ENCODE peak calls at places on chromosomes 1 and 21, in nine cellular contexts. One of them, this sample, is unnamed.

GRCh38 chr1:118866330-118866729 is 121.8 kb downstream of the TBX15 start:
- DNase-seq in ovary: no peak
- DNase-seq in K562: peak; percentile 5
- DNase-seq in suprapubic skin: no peak
- DNase-seq in stomach: no peak
- DNase-seq in transverse colon: no peak
- DNase-seq in body of pancreas: no peak
- DNase-seq in A549: no peak
- DNase-seq in IMR-90: no peak
- DNase-seq in this sample: no peak

GRCh38 chr1:167562697-167563096 is 9.1 kb upstream of the CREG1 start:
- DNase-seq in ovary: no peak
- DNase-seq in K562: no peak
- DNase-seq in suprapubic skin: no peak
- DNase-seq in stomach: no peak
- DNase-seq in transverse colon: no peak
- DNase-seq in body of pancreas: no peak
- DNase-seq in A549: no peak
- DNase-seq in IMR-90: peak; percentile 23
- DNase-seq in this sample: no peak

GRCh38 chr21:26637346-26637745 is 64.3 kb upstream of the CYYR1 start:
- DNase-seq in ovary: no peak
- DNase-seq in K562: no peak
- DNase-seq in suprapubic skin: no peak
- DNase-seq in stomach: no peak
- DNase-seq in transverse colon: no peak
- DNase-seq in body of pancreas: no peak
- DNase-seq in A549: no peak
- DNase-seq in IMR-90: no peak
- DNase-seq in this sample: no peak

GRCh38 chr1:103108525-103109150 is 316 bp upstream of the COL11A1 start:
- DNase-seq in ovary: peak; percentile 38
- DNase-seq in K562: no peak
- DNase-seq in suprapubic skin: no peak
- DNase-seq in stomach: no peak
- DNase-seq in transverse colon: no peak
- DNase-seq in body of pancreas: no peak
- DNase-seq in A549: no peak
- DNase-seq in IMR-90: no peak
- DNase-seq in this sample: no peak

GRCh38 chr1:168972225-168972624 is 134.3 kb upstream of the ATP1B1 start:
- DNase-seq in ovary: no peak
- DNase-seq in K562: no peak
- DNase-seq in suprapubic skin: no peak
- DNase-seq in stomach: no peak
- DNase-seq in transverse colon: no peak
- DNase-seq in body of pancreas: no peak
- DNase-seq in A549: no peak
- DNase-seq in IMR-90: no peak
- DNase-seq in this sample: no peak

GRCh38 chr21:36388835-36389234 is 3.6 kb downstream of the CHAF1B start:
- DNase-seq in ovary: no peak
- DNase-seq in K562: no peak
- DNase-seq in suprapubic skin: peak; percentile 64
- DNase-seq in stomach: no peak
- DNase-seq in transverse colon: no peak
- DNase-seq in body of pancreas: peak; percentile 55
- DNase-seq in A549: no peak
- DNase-seq in IMR-90: peak; percentile 54
- DNase-seq in this sample: no peak

GRCh38 chr1:78223417-78224215 is 177.8 kb downstream of the GIPC2 start:
- DNase-seq in ovary: no peak
- DNase-seq in K562: no peak
- DNase-seq in suprapubic skin: no peak
- DNase-seq in stomach: no peak
- DNase-seq in transverse colon: no peak
- DNase-seq in body of pancreas: peak; percentile 73
- DNase-seq in A549: no peak
- DNase-seq in IMR-90: peak; percentile 64
- DNase-seq in this sample: no peak

GRCh38 chr1:238252033-238252802 is 361.5 kb upstream of the ZP4 start:
- DNase-seq in ovary: peak; percentile 41
- DNase-seq in K562: peak; percentile 27
- DNase-seq in suprapubic skin: no peak
- DNase-seq in stomach: peak; percentile 68
- DNase-seq in transverse colon: peak; percentile 47
- DNase-seq in body of pancreas: peak; percentile 80
- DNase-seq in A549: peak; percentile 10
- DNase-seq in IMR-90: peak; percentile 33
- DNase-seq in this sample: no peak

GRCh38 chr1:54474500-54475235 is 68.5 kb upstream of the SSBP3 start:
- DNase-seq in ovary: peak; percentile 72
- DNase-seq in K562: peak; percentile 50
- DNase-seq in suprapubic skin: no peak
- DNase-seq in stomach: no peak
- DNase-seq in transverse colon: peak; percentile 47
- DNase-seq in body of pancreas: no peak
- DNase-seq in A549: no peak
- DNase-seq in IMR-90: no peak
- DNase-seq in this sample: no peak

GRCh38 chr1:47984175-47984789 is 12.9 kb downstream of the TRABD2B start:
- DNase-seq in ovary: no peak
- DNase-seq in K562: no peak
- DNase-seq in suprapubic skin: no peak
- DNase-seq in stomach: no peak
- DNase-seq in transverse colon: no peak
- DNase-seq in body of pancreas: no peak
- DNase-seq in A549: no peak
- DNase-seq in IMR-90: no peak
- DNase-seq in this sample: no peak

GRCh38 chr1:229102741-229103480 is 168.0 kb upstream of the RAB4A start:
- DNase-seq in ovary: no peak
- DNase-seq in K562: no peak
- DNase-seq in suprapubic skin: no peak
- DNase-seq in stomach: no peak
- DNase-seq in transverse colon: no peak
- DNase-seq in body of pancreas: no peak
- DNase-seq in A549: no peak
- DNase-seq in IMR-90: no peak
- DNase-seq in this sample: no peak

GRCh38 chr1:52707927-52708655 is 9.9 kb upstream of the COA7 start:
- DNase-seq in ovary: no peak
- DNase-seq in K562: no peak
- DNase-seq in suprapubic skin: no peak
- DNase-seq in stomach: no peak
- DNase-seq in transverse colon: no peak
- DNase-seq in body of pancreas: peak; percentile 38
- DNase-seq in A549: peak; percentile 19
- DNase-seq in IMR-90: peak; percentile 84
- DNase-seq in this sample: no peak

GRCh38 chr1:217230412-217230811 is 400.5 kb downstream of the GPATCH2 start:
- DNase-seq in ovary: no peak
- DNase-seq in K562: no peak
- DNase-seq in suprapubic skin: no peak
- DNase-seq in stomach: no peak
- DNase-seq in transverse colon: no peak
- DNase-seq in body of pancreas: no peak
- DNase-seq in A549: no peak
- DNase-seq in IMR-90: no peak
- DNase-seq in this sample: no peak

GRCh38 chr1:8059161-8059622 is 33.1 kb upstream of the ERRFI1 start:
- DNase-seq in ovary: no peak
- DNase-seq in K562: no peak
- DNase-seq in suprapubic skin: no peak
- DNase-seq in stomach: no peak
- DNase-seq in transverse colon: no peak
- DNase-seq in body of pancreas: no peak
- DNase-seq in A549: no peak
- DNase-seq in IMR-90: peak; percentile 75
- DNase-seq in this sample: no peak

GRCh38 chr1:226738995-226739695 is at the start of gene ITPKB:
- DNase-seq in ovary: peak; percentile 61
- DNase-seq in K562: no peak
- DNase-seq in suprapubic skin: no peak
- DNase-seq in stomach: peak; percentile 56
- DNase-seq in transverse colon: peak; percentile 71
- DNase-seq in body of pancreas: peak; percentile 73
- DNase-seq in A549: no peak
- DNase-seq in IMR-90: peak; percentile 65
- DNase-seq in this sample: no peak

GRCh38 chr21:45555557-45556301 is 13.5 kb upstream of the SLC19A1 start:
- DNase-seq in ovary: peak; percentile 83
- DNase-seq in K562: peak; percentile 91
- DNase-seq in suprapubic skin: peak; percentile 90
- DNase-seq in stomach: peak; percentile 89
- DNase-seq in transverse colon: peak; percentile 89
- DNase-seq in body of pancreas: peak; percentile 80
- DNase-seq in A549: peak; percentile 92
- DNase-seq in IMR-90: peak; percentile 86
- DNase-seq in this sample: peak; percentile 96
- TF ChIP-seq POLR2A in ovary: peak; percentile 21
- TF ChIP-seq POLR2A in K562: peak; percentile 59
- TF ChIP-seq POLR2A in suprapubic skin: no peak
- TF ChIP-seq POLR2A in stomach: no peak
- TF ChIP-seq POLR2A in transverse colon: no peak
- TF ChIP-seq POLR2A in body of pancreas: peak; percentile 57
- TF ChIP-seq POLR2A in A549: peak; percentile 18
- TF ChIP-seq POLR2A in IMR-90: peak; percentile 11
- TF ChIP-seq POLR2A in this sample: no peak

GRCh38 chr1:155250633-155251449 is 4.4 kb downstream of the ENTREP3 start:
- DNase-seq in ovary: peak; percentile 90
- DNase-seq in K562: peak; percentile 97
- DNase-seq in suprapubic skin: peak; percentile 94
- DNase-seq in stomach: peak; percentile 94
- DNase-seq in transverse colon: peak; percentile 95
- DNase-seq in body of pancreas: peak; percentile 94
- DNase-seq in A549: peak; percentile 98
- DNase-seq in IMR-90: peak; percentile 85
- DNase-seq in this sample: peak; percentile 98
- TF ChIP-seq POLR2A in ovary: no peak
- TF ChIP-seq POLR2A in K562: no peak
- TF ChIP-seq POLR2A in suprapubic skin: no peak
- TF ChIP-seq POLR2A in stomach: no peak
- TF ChIP-seq POLR2A in transverse colon: no peak
- TF ChIP-seq POLR2A in body of pancreas: no peak
- TF ChIP-seq POLR2A in A549: no peak
- TF ChIP-seq POLR2A in IMR-90: peak; percentile 34
- TF ChIP-seq POLR2A in this sample: no peak

DNA sequence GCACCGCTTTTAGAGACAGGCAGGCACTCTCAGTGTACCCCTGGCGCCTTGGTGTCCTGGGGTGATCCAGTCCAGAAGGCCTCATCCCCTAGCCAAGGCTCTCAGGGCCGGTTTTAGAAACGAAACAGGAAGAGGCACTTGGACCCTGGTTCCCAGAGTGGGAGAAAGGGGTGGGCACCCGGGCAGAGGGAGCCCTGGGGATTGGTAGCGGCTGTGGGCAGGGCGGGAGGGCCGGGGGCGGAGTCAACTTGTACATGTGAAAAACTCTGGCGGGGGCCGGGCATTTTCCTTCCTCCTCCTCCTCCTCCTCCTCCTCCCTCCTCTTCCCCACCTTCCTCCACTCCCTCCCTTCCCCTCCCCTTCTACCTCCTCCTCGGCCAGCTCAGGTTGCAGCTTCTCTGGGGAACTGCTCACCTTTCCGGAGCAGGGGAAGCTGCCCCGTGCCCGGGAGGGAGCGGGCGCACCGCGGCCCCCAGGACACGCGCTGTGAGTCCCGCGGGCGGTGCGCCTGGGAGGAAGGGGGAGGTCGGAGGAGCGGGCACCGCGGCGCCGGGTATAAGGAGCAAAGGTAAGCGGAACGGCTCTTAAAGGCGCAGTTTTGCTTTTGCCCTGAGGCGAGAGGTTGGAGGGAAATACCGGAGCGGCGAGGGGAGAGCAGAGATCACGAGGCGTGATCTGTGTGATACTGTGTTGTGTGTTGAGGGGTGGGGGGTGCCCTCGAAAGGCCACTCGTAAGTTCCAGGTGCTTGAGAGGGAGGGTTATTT is at the start of gene CDK18:
- DNase-seq in ovary: peak; percentile 76
- DNase-seq in K562: no peak
- DNase-seq in suprapubic skin: peak; percentile 88
- DNase-seq in stomach: peak; percentile 92
- DNase-seq in transverse colon: peak; percentile 91
- DNase-seq in body of pancreas: peak; percentile 93
- DNase-seq in A549: peak; percentile 83
- DNase-seq in IMR-90: no peak
- DNase-seq in this sample: no peak
- TF ChIP-seq POLR2A in ovary: no peak
- TF ChIP-seq POLR2A in K562: no peak
- TF ChIP-seq POLR2A in suprapubic skin: no peak
- TF ChIP-seq POLR2A in stomach: no peak
- TF ChIP-seq POLR2A in transverse colon: no peak
- TF ChIP-seq POLR2A in body of pancreas: peak; percentile 22
- TF ChIP-seq POLR2A in A549: no peak
- TF ChIP-seq POLR2A in IMR-90: no peak
- TF ChIP-seq POLR2A in this sample: no peak

GRCh38 chr1:18049228-18049627 is 58.4 kb upstream of the IGSF21 start:
- DNase-seq in ovary: no peak
- DNase-seq in K562: no peak
- DNase-seq in suprapubic skin: no peak
- DNase-seq in stomach: no peak
- DNase-seq in transverse colon: no peak
- DNase-seq in body of pancreas: no peak
- DNase-seq in A549: no peak
- DNase-seq in IMR-90: no peak
- DNase-seq in this sample: no peak

GRCh38 chr1:18047122-18047521 is 60.5 kb upstream of the IGSF21 start:
- DNase-seq in ovary: no peak
- DNase-seq in K562: no peak
- DNase-seq in suprapubic skin: no peak
- DNase-seq in stomach: no peak
- DNase-seq in transverse colon: no peak
- DNase-seq in body of pancreas: no peak
- DNase-seq in A549: no peak
- DNase-seq in IMR-90: no peak
- DNase-seq in this sample: no peak

GRCh38 chr1:18045206-18045605 is 62.4 kb upstream of the IGSF21 start:
- DNase-seq in ovary: no peak
- DNase-seq in K562: no peak
- DNase-seq in suprapubic skin: no peak
- DNase-seq in stomach: no peak
- DNase-seq in transverse colon: no peak
- DNase-seq in body of pancreas: no peak
- DNase-seq in A549: no peak
- DNase-seq in IMR-90: no peak
- DNase-seq in this sample: no peak

GRCh38 chr1:18041685-18042355 is 65.8 kb upstream of the IGSF21 start:
- DNase-seq in ovary: no peak
- DNase-seq in K562: no peak
- DNase-seq in suprapubic skin: no peak
- DNase-seq in stomach: no peak
- DNase-seq in transverse colon: no peak
- DNase-seq in body of pancreas: no peak
- DNase-seq in A549: no peak
- DNase-seq in IMR-90: no peak
- DNase-seq in this sample: no peak

DNA sequence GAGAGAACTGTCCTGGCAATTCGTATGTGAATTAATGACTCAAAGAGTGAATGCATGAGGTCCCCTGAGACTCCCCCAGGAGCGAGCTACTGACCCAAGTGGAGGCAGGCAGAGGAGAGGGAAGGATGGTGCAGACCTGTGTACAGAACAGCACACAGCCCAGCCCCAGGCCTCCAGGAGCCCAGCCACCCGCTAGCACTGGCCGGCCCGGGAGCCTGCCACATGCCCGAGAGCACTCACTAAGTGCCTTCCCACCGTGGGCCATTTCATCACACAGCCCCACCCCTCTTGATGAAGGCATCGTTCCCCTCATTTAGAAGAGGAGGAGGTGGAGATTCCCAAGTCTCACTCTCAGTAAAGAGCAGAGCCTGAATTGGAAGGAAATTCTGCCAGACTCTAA is 61.9 kb upstream of the IGSF21 start:
- DNase-seq in ovary: no peak
- DNase-seq in K562: no peak
- DNase-seq in suprapubic skin: no peak
- DNase-seq in stomach: no peak
- DNase-seq in transverse colon: no peak
- DNase-seq in body of pancreas: no peak
- DNase-seq in A549: no peak
- DNase-seq in IMR-90: no peak
- DNase-seq in this sample: no peak
- TF ChIP-seq POLR2A in ovary: no peak
- TF ChIP-seq POLR2A in K562: no peak
- TF ChIP-seq POLR2A in suprapubic skin: no peak
- TF ChIP-seq POLR2A in stomach: no peak
- TF ChIP-seq POLR2A in transverse colon: no peak
- TF ChIP-seq POLR2A in body of pancreas: no peak
- TF ChIP-seq POLR2A in A549: no peak
- TF ChIP-seq POLR2A in IMR-90: no peak
- TF ChIP-seq POLR2A in this sample: no peak